ENCODE peak calls at places on chromosomes 12 and 14, in four cellular contexts. One of them, this sample, is unnamed.

GRCh38 chr14:82886670-82887069 is 1353.0 kb upstream of the SEL1L start:
- DNase-seq in stimulated activated CD4-positive, alpha-beta T cell treated with anti-CD3 and anti-CD28 coated beads, TNF-alpha, amount 100 ng/mL, for 4 hours: no peak
- DNase-seq in 8988T: no peak
- DNase-seq in upper lobe of right lung: no peak
- DNase-seq in this sample: no peak

GRCh38 chr14:66045572-66046021 is 440.6 kb upstream of the CCDC196 start:
- DNase-seq in stimulated activated CD4-positive, alpha-beta T cell treated with anti-CD3 and anti-CD28 coated beads, TNF-alpha, amount 100 ng/mL, for 4 hours: no peak
- DNase-seq in 8988T: no peak
- DNase-seq in upper lobe of right lung: no peak
- DNase-seq in this sample: no peak

GRCh38 chr14:69268763-69269162 is 8.8 kb downstream of the GALNT16 start:
- DNase-seq in stimulated activated CD4-positive, alpha-beta T cell treated with anti-CD3 and anti-CD28 coated beads, TNF-alpha, amount 100 ng/mL, for 4 hours: no peak
- DNase-seq in upper lobe of right lung: no peak
- DNase-seq in 8988T: peak
- DNase-seq in this sample: no peak

GRCh38 chr12:50580436-50580835 is 75.7 kb downstream of the DIP2B start:
- DNase-seq in upper lobe of right lung: no peak
- DNase-seq in 8988T: no peak
- DNase-seq in stimulated activated CD4-positive, alpha-beta T cell treated with anti-CD3 and anti-CD28 coated beads, TNF-alpha, amount 100 ng/mL, for 4 hours: no peak
- DNase-seq in this sample: no peak

GRCh38 chr14:88470542-88471440 is 84.0 kb downstream of the PTPN21 start:
- DNase-seq in stimulated activated CD4-positive, alpha-beta T cell treated with anti-CD3 and anti-CD28 coated beads, TNF-alpha, amount 100 ng/mL, for 4 hours: no peak
- DNase-seq in upper lobe of right lung: no peak
- DNase-seq in 8988T: no peak
- DNase-seq in this sample: no peak

GRCh38 chr12:30599631-30600030 is 96.0 kb downstream of the IPO8 start:
- DNase-seq in upper lobe of right lung: no peak
- DNase-seq in 8988T: no peak
- DNase-seq in stimulated activated CD4-positive, alpha-beta T cell treated with anti-CD3 and anti-CD28 coated beads, TNF-alpha, amount 100 ng/mL, for 4 hours: no peak
- DNase-seq in this sample: no peak

GRCh38 chr14:102362084-102362483 is 606 bp downstream of the CINP start:
- DNase-seq in 8988T: no peak
- DNase-seq in upper lobe of right lung: no peak
- DNase-seq in stimulated activated CD4-positive, alpha-beta T cell treated with anti-CD3 and anti-CD28 coated beads, TNF-alpha, amount 100 ng/mL, for 4 hours: peak
- DNase-seq in this sample: no peak

GRCh38 chr12:132275110-132275531 is 54.3 kb downstream of the GALNT9 start:
- DNase-seq in stimulated activated CD4-positive, alpha-beta T cell treated with anti-CD3 and anti-CD28 coated beads, TNF-alpha, amount 100 ng/mL, for 4 hours: no peak
- DNase-seq in upper lobe of right lung: no peak
- DNase-seq in 8988T: peak
- DNase-seq in this sample: no peak

GRCh38 chr12:84508943-84509342 is 403.7 kb downstream of the SLC6A15 start:
- DNase-seq in 8988T: no peak
- DNase-seq in upper lobe of right lung: peak
- DNase-seq in stimulated activated CD4-positive, alpha-beta T cell treated with anti-CD3 and anti-CD28 coated beads, TNF-alpha, amount 100 ng/mL, for 4 hours: no peak
- DNase-seq in this sample: no peak

GRCh38 chr14:67167420-67168109 is 21.7 kb upstream of the GARIN2 start:
- DNase-seq in stimulated activated CD4-positive, alpha-beta T cell treated with anti-CD3 and anti-CD28 coated beads, TNF-alpha, amount 100 ng/mL, for 4 hours: no peak
- DNase-seq in 8988T: no peak
- DNase-seq in upper lobe of right lung: no peak
- DNase-seq in this sample: no peak